ENCODE peak calls at places on chromosomes 6 and 20, in five cellular contexts. I is Kasumi-1; L is effector memory CD4-positive, alpha-beta T cell; N is T-helper 9 cell; A is T-helper 2 cell. K is an unnamed sample.

GRCh38 chr6:36226648-36227047 is 30.1 kb downstream of the BRPF3 start:
- DNase-seq in L (no peak), N (no peak), I (no peak), A (no peak), K (no peak)

GRCh38 chr6:35929601-35930000 is 8.7 kb upstream of the SRPK1 start:
- DNase-seq in A (no peak), I (no peak), N (no peak), L (no peak), K (no peak)

GRCh38 chr6:161327360-161327953 is 53.6 kb upstream of the AGPAT4 start:
- DNase-seq in N (no peak), A (no peak), L (no peak), I (no peak), K (no peak)

GRCh38 chr6:112979830-112980229 is 632.7 kb downstream of the RFPL4B start:
- DNase-seq in N (no peak), I (no peak), L (no peak), A (no peak), K (no peak)

GRCh38 chr6:36246511-36247268 is 23.2 kb upstream of the PNPLA1 start:
- DNase-seq in A (no peak), N (no peak), L (no peak), I (peak), K (peak)

GRCh38 chr20:63536241-63536977 is 767 bp downstream of the PTK6 start:
- DNase-seq in I (no peak), A (no peak), N (no peak), L (no peak), K (peak)

GRCh38 chr6:165843121-165843520 is 180.1 kb upstream of the PDE10A start:
- DNase-seq in I (no peak), A (no peak), N (no peak), L (no peak), K (no peak)

GRCh38 chr20:3239026-3239866 is at the start of gene SLC4A11:
- DNase-seq in N (peak), A (peak), I (peak), L (no peak), K (peak)

GRCh38 chr20:50029697-50030428 is 47.1 kb downstream of the SNAI1 start:
- DNase-seq in N (no peak), L (no peak), A (no peak), I (no peak), K (peak)

GRCh38 chr6:41560440-41561192 is 14.4 kb downstream of the FOXP4 start:
- DNase-seq in L (peak), A (peak), I (peak), N (peak), K (peak)

GRCh38 chr6:153027480-153027879 is 25.0 kb upstream of the MTRF1L start:
- DNase-seq in N (no peak), A (no peak), L (no peak), I (no peak), K (no peak)

GRCh38 chr6:160088069-160088773 is 33.4 kb upstream of the SLC22A1 start:
- DNase-seq in A (no peak), N (no peak), I (peak), L (no peak), K (peak)

GRCh38 chr6:137213813-137214212 is 5.4 kb downstream of the IFNGR1 start:
- DNase-seq in I (no peak), A (no peak), L (no peak), N (no peak), K (no peak)

GRCh38 chr20:4052554-4052953 is 37.2 kb upstream of the RNF24 start:
- DNase-seq in N (no peak), I (no peak), L (no peak), A (no peak), K (no peak)

GRCh38 chr20:58870293-58871014 is 17.9 kb downstream of the GNAS start:
- DNase-seq in A (peak), L (no peak), I (peak), N (peak), K (peak)

GRCh38 chr6:125810435-125810834 is 19.7 kb downstream of the NCOA7 start:
- DNase-seq in L (no peak), N (no peak), A (no peak), I (no peak), K (no peak)

K was measured in NB4.